ENCODE peak calls at places on chromosomes 11 and 22, in seven cellular contexts. L is tibial nerve, C is Peyer's patch, B is GM23248, J is left ventricle myocardium inferior, Z is stomach, S is fibroblast of lung. I is an unnamed sample. For H3K27me3, the result is how much of the 10 kb centered on the place peaks cover.

GRCh38 chr11:102410382-102410784 is 42.2 kb downstream of the TMEM123 start:
- DNase-seq in J (no peak), L (no peak), S (peak), B (peak), C (no peak), Z (no peak), I (no peak)

GRCh38 chr11:109939176-109939810 is 153.9 kb upstream of the ZC3H12C start:
- DNase-seq in S (peak), J (no peak), Z (no peak), C (no peak), L (peak), B (peak), I (no peak)

GRCh38 chr11:77152846-77153245 is 24.8 kb downstream of the MYO7A start:
- DNase-seq in J (no peak), S (peak), B (no peak), C (no peak), Z (no peak), L (no peak), I (no peak)

GRCh38 chr11:94139421-94139820 is 10.8 kb downstream of the PANX1 start:
- DNase-seq in L (no peak), S (no peak), B (no peak), C (no peak), Z (no peak), J (no peak), I (no peak)

GRCh38 chr11:100892886-100893285 is 205.8 kb downstream of the ARHGAP42 start:
- DNase-seq in S (no peak), J (no peak), B (no peak), C (no peak), L (no peak), Z (no peak), I (no peak)

GRCh38 chr11:127639916-127640315 is 639.3 kb upstream of the KIRREL3 start:
- DNase-seq in C (no peak), S (peak), L (no peak), Z (no peak), B (no peak), J (no peak), I (no peak)

GRCh38 chr11:133803026-133803425 is 42.3 kb downstream of the SPATA19 start:
- DNase-seq in L (no peak), J (no peak), B (no peak), Z (no peak), C (no peak), S (peak), I (no peak)

GRCh38 chr11:82732734-82733443 is 775 bp downstream of the FAM181B start:
- DNase-seq in S (no peak), B (peak), C (peak), Z (no peak), L (no peak), J (no peak), I (no peak)

GRCh38 chr11:9726313-9727022 is 62.6 kb downstream of the SWAP70 start:
- DNase-seq in J (no peak), L (no peak), C (no peak), Z (no peak), S (peak), B (peak), I (no peak)

GRCh38 chr22:17569971-17570511 is 6.7 kb downstream of the SLC25A18 start:
- DNase-seq in L (no peak), Z (no peak), S (peak), B (peak), J (no peak), C (no peak), I (no peak)

GRCh38 chr11:116687458-116688201 is 85.2 kb downstream of the BUD13 start:
- DNase-seq in B (no peak), S (no peak), L (no peak), C (no peak), Z (no peak), J (no peak), I (no peak)

GRCh38 chr22:41596776-41597634 is 7.4 kb upstream of the PMM1 start:
- DNase-seq in J (peak), Z (peak), C (peak), B (peak), L (peak), S (peak), I (no peak)

GRCh38 chr11:131682373-131683015 is 312.1 kb downstream of the NTM start:
- DNase-seq in C (no peak), L (no peak), B (no peak), Z (no peak), S (no peak), J (no peak), I (no peak)

GRCh38 chr22:24434472-24435322 is 7.3 kb downstream of the ADORA2A start:
- DNase-seq in C (peak), L (peak), S (peak), B (peak), Z (peak), J (no peak), I (peak)

GRCh38 chr11:58003036-58003435 is 20.6 kb upstream of the OR9Q1 start:
- DNase-seq in C (no peak), Z (no peak), J (no peak), S (no peak), B (no peak), L (no peak), I (no peak)

GRCh38 chr11:15770798-15771414 is 585.4 kb downstream of the SOX6 start:
- DNase-seq in C (no peak), B (peak), Z (peak), L (peak), S (peak), J (peak), I (no peak)

GRCh38 chr22:39446239-39446721 is 10.5 kb upstream of the MGAT3 start:
- DNase-seq in B (no peak), J (no peak), S (no peak), C (peak), L (no peak), Z (peak), I (no peak)

GRCh38 chr11:126165366-126166156 is 45.9 kb downstream of the RPUSD4 start:
- DNase-seq in J (peak), Z (no peak), C (no peak), S (no peak), B (no peak), L (no peak), I (no peak)

GRCh38 chr11:131628739-131629138 is 258.3 kb downstream of the NTM start:
- DNase-seq in B (no peak), J (no peak), Z (no peak), L (no peak), C (no peak), S (no peak), I (no peak)

GRCh38 chr11:59158206-59159068 is 13.5 kb upstream of the DTX4 start:
- DNase-seq in C (no peak), Z (peak), L (peak), J (peak), S (peak), B (peak), I (peak)

GRCh38 chr11:503179-503981 is 3.7 kb downstream of the RNH1 start:
- DNase-seq in Z (no peak), S (peak), B (peak), J (peak), C (no peak), L (peak), I (no peak)

GRCh38 chr11:63851354-63851753 is 12.4 kb downstream of the MARK2 start:
- DNase-seq in C (no peak), B (no peak), Z (no peak), S (no peak), J (no peak), L (no peak), I (no peak)

GRCh38 chr22:35219012-35219411 is 38.3 kb upstream of the HMGXB4 start:
- DNase-seq in B (peak), Z (no peak), S (peak), C (no peak), J (no peak), L (no peak), I (no peak)

GRCh38 chr11:69265911-69266510 is 27.9 kb upstream of the MYEOV start:
- DNase-seq in J (no peak), Z (no peak), L (no peak), S (no peak), C (peak), B (no peak), I (no peak)

GRCh38 chr11:114201219-114201618 is 95.0 kb upstream of the NNMT start:
- DNase-seq in C (no peak), L (no peak), S (no peak), B (no peak), Z (no peak), J (no peak), I (no peak)

GRCh38 chr11:69172674-69173073 is 16.9 kb downstream of the SMIM38 start:
- DNase-seq in Z (no peak), B (peak), S (no peak), L (no peak), J (no peak), C (no peak), I (no peak)

GRCh38 chr22:37340331-37341262 is 58.3 kb downstream of the CYTH4 start:
- DNase-seq in L (no peak), B (no peak), S (no peak), C (no peak), J (no peak), Z (no peak), I (no peak)

GRCh38 chr22:33101550-33101949 is 43.4 kb upstream of the SYN3 start:
- DNase-seq in Z (no peak), L (no peak), C (no peak), S (no peak), B (no peak), J (no peak), I (no peak)

GRCh38 chr11:91293119-91293518 is 931.5 kb upstream of the FAT3 start:
- DNase-seq in C (no peak), L (no peak), B (no peak), J (no peak), S (no peak), Z (no peak), I (no peak)

GRCh38 chr11:121406291-121406690 is 45.8 kb upstream of the SORL1 start:
- DNase-seq in J (no peak), C (no peak), L (no peak), Z (no peak), S (no peak), B (no peak), I (no peak)

GRCh38 chr11:125174057-125174456 is 9.5 kb downstream of the PKNOX2 start:
- DNase-seq in C (no peak), L (no peak), J (no peak), S (no peak), B (no peak), Z (no peak), I (no peak)

GRCh38 chr11:94851864-94852581 is 83.9 kb downstream of the AMOTL1 start:
- DNase-seq in Z (no peak), S (no peak), B (no peak), L (no peak), C (no peak), J (no peak), I (no peak)

GRCh38 chr22:32583921-32584335 is 109.3 kb downstream of the FBXO7 start:
- DNase-seq in J (no peak), S (peak), C (no peak), B (peak), L (peak), Z (no peak), I (no peak)

GRCh38 chr11:71103266-71103665 is 149.1 kb downstream of the SHANK2 start:
- DNase-seq in L (no peak), C (peak), B (no peak), S (no peak), J (no peak), Z (peak), I (no peak)

GRCh38 chr11:36098976-36099375 is 155.1 kb downstream of the LDLRAD3 start:
- DNase-seq in Z (no peak), J (no peak), L (no peak), S (no peak), B (no peak), C (no peak), I (no peak)

GRCh38 chr11:117836077-117836960 is 11.8 kb upstream of the FXYD2 start:
- DNase-seq in S (no peak), C (no peak), L (no peak), Z (peak), B (no peak), J (no peak), I (no peak)

GRCh38 chr11:1814691-1815090 is 20.1 kb upstream of the SYT8 start:
- DNase-seq in C (no peak), L (no peak), Z (no peak), B (no peak), J (no peak), S (no peak), I (no peak)

GRCh38 chr11:97722721-97723120 is 1298.0 kb upstream of the CNTN5 start:
- DNase-seq in L (no peak), Z (no peak), S (peak), B (no peak), C (no peak), J (no peak), I (no peak)
- H3K27ac ChIP-seq in L (no peak), Z (no peak), S (no peak), B (no peak), C (no peak), J (peak), I (no peak)

DNA sequence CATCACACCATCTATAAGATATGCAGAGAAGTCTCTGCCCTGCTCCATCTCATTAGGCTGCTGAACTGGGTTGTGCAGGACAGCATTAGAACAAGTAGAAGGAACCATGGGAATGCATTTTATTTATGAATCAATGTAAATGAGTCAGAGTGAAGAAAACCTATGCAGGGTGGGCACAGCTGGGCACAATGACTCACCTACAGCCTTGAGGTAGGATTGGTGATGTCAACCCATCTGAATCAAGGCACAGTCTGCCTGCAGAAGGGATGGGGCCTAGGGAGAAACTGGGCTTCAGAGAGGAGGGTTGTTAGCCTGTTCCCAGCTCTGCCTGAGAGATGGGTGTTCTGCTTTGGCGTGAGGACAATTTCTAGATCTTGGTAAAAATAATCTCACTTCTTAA is 123.4 kb downstream of the CSNK2A3 start:
- DNase-seq in L (no peak), Z (no peak), J (no peak), C (no peak), B (peak), S (no peak), I (no peak)
- H3K27me3 ChIP-seq in L (under half), Z (under half), J (under half), C (under half), B (under half), S (under half), I (under half)

GRCh38 chr11:67601098-67601497 is 5.6 kb upstream of the NDUFV1 start:
- DNase-seq in Z (no peak), S (no peak), B (no peak), J (no peak), C (no peak), L (no peak), I (no peak)
- H3K27ac ChIP-seq in Z (no peak), S (no peak), B (no peak), J (no peak), C (no peak), L (no peak), I (no peak)

DNA sequence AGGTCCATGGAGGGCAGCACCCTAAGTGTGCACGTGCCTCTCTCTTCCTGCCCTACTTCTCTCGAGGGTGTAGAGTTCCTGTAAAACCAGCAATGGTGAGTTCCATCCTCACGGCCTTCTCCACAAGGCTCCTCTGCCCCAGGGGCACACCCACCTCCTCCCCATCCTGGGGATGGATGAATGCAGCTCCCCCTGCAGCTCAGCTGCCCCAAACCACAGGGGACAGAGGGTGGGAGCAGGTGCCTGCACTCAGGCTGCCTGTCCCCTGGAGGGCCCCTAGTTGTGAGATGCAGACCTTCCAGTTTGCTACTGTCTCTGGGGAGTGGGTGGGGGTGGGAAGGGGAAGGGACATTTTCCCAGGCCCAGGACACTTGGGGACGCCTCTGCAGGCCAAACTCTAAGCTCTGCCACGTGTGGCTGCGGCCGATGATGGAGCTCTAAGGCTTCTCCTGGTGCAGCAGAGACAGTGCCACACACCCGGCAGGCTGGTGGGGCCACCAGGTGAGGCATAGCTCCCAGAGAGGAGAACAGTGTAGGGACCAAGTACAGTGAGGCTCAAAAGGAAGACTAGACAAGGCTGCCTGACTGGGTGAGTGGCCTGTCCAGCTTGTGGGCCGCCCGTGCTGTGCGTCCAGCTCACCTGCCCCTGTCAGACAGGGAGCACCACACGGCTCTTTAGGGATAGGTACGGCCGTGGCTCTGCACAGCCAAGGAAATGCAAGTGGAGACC is 540.9 kb downstream of the TBC1D22A start:
- DNase-seq in Z (no peak), C (peak), S (no peak), L (no peak), J (no peak), B (no peak), I (no peak)
- H3K27me3 ChIP-seq in Z (under half), C (under half), S (under half), L (under half), J (under half), B (under half), I (under half)

DNA sequence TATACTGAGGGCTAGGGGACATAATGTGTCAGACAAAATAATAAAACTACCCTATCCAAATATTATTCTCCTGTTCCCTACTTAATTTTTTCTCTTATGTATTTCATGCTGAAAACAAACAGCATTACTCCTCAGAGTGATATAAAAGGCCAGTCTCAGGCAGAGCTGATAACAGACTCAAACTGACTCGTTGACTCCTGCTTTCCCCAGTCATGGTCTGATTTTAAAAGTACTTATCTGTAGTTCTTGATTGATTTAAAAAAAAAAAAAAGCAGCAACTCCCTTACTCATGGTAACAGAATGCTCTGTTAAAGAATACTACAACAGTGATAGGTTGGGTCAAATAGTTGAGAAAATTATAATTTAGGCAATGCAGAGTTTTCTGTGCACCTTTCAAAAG is 90.3 kb upstream of the BARX2 start:
- DNase-seq in J (no peak), B (no peak), C (no peak), L (no peak), Z (no peak), S (no peak), I (no peak)
- H3K27ac ChIP-seq in J (peak), B (peak), C (no peak), L (no peak), Z (peak), S (no peak), I (no peak)

GRCh38 chr11:120135838-120136237 is 2.1 kb downstream of the TRIM29 start:
- DNase-seq in Z (peak), J (no peak), L (no peak), B (no peak), S (no peak), C (no peak), I (no peak)

GRCh38 chr11:120132645-120133185 is 5.2 kb downstream of the TRIM29 start:
- DNase-seq in C (no peak), J (no peak), B (no peak), L (no peak), Z (no peak), S (no peak), I (no peak)

GRCh38 chr11:120133216-120134105 is 4.5 kb downstream of the TRIM29 start:
- DNase-seq in J (no peak), C (no peak), L (no peak), S (no peak), Z (peak), B (no peak), I (no peak)

GRCh38 chr11:120134931-120135228 is 3.0 kb downstream of the TRIM29 start:
- DNase-seq in L (no peak), B (no peak), C (no peak), J (no peak), Z (peak), S (no peak), I (no peak)

GRCh38 chr11:120134106-120134930 is 3.6 kb downstream of the TRIM29 start:
- DNase-seq in B (no peak), L (no peak), J (peak), C (peak), Z (peak), S (no peak), I (no peak)
- H3K27me3 ChIP-seq in B (under half), L (under half), J (under half), C (under half), Z (under half), S (under half), I (under half)

DNA sequence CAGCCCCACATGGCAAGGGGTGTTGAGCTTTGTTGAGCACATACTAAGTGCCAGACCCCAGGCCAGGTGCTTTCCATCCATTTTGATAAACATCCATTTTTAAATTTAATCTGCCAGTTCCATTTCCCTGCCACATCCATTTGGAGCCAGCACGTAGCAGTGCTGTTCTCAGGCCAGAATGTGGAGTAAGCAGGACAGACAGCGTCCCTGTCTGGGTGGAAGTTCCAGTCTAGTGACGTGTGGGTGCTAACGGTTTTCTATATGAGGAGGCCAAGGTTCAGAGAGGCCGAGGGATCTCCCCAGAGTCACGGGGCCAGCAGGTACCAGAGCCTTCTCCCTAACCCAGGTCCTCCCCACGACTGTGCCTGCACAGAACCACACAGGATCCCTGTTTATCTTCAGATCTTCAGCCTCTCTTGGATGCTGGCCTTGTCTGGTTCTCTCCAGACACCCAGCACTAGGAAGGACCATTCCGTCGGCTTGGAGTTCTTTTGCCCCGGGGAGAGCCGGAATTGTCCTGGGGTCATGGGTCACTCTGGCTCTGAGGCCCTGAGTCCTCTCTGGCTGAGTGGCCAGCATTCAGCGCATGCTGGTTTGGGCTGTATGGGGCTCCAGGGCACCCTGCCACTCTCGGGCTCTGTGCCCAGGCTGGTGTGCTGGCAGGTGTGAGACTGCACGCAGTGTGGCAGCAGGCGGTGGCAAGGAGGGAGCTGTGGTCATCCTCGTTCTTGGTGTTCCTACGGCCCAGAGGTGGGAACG is 63.6 kb upstream of the PPARA start:
- DNase-seq in C (peak), L (no peak), Z (peak), S (peak), B (peak), J (peak), I (no peak)
- H3K27ac ChIP-seq in C (peak), L (peak), Z (peak), S (peak), B (peak), J (peak), I (peak)

GRCh38 chr11:12986194-12986898 is 22.8 kb upstream of the RASSF10 start:
- DNase-seq in L (no peak), C (no peak), J (no peak), S (no peak), B (no peak), Z (no peak), I (no peak)
- H3K27me3 ChIP-seq in L (under half), C (under half), J (under half), S (under half), B (under half), Z (under half), I (under half)